ENCODE peak calls at places on chromosome 9, in seven cellular contexts. One of them, this sample, is unnamed.
A peak's percentile ranks its signal among the peaks of the same experiment; 100 is the strongest.

GRCh38 chr9:69376651-69377050 is 51.6 kb downstream of the ENTREP1 start:
- DNase-seq in endodermal cell: no peak
- DNase-seq in adipocyte: peak; percentile 90
- DNase-seq in astrocyte: peak; percentile 94
- DNase-seq in upper lobe of right lung: no peak
- DNase-seq in left ventricle myocardium inferior: no peak
- DNase-seq in right atrium auricular region: peak; percentile 68
- DNase-seq in this sample: no peak

GRCh38 chr9:110049699-110050450 is 158.1 kb downstream of the C9orf152 start:
- DNase-seq in endodermal cell: peak; percentile 81
- DNase-seq in adipocyte: peak; percentile 65
- DNase-seq in astrocyte: no peak
- DNase-seq in upper lobe of right lung: peak; percentile 69
- DNase-seq in left ventricle myocardium inferior: peak; percentile 44
- DNase-seq in right atrium auricular region: no peak
- DNase-seq in this sample: peak; percentile 0

GRCh38 chr9:122498883-122499288 is 11.7 kb upstream of the OR1J2 start:
- DNase-seq in endodermal cell: peak; percentile 79
- DNase-seq in adipocyte: peak; percentile 50
- DNase-seq in astrocyte: peak; percentile 8
- DNase-seq in upper lobe of right lung: no peak
- DNase-seq in left ventricle myocardium inferior: no peak
- DNase-seq in right atrium auricular region: no peak
- DNase-seq in this sample: peak; percentile 26

GRCh38 chr9:122936883-122937282 is 3.9 kb upstream of the RABGAP1 start:
- DNase-seq in endodermal cell: no peak
- DNase-seq in adipocyte: no peak
- DNase-seq in astrocyte: no peak
- DNase-seq in upper lobe of right lung: no peak
- DNase-seq in left ventricle myocardium inferior: no peak
- DNase-seq in right atrium auricular region: no peak
- DNase-seq in this sample: no peak

GRCh38 chr9:130731355-130731754 is 37.8 kb downstream of the EXOSC2 start:
- DNase-seq in endodermal cell: no peak
- DNase-seq in adipocyte: no peak
- DNase-seq in astrocyte: no peak
- DNase-seq in upper lobe of right lung: no peak
- DNase-seq in left ventricle myocardium inferior: no peak
- DNase-seq in right atrium auricular region: no peak
- DNase-seq in this sample: no peak

GRCh38 chr9:113956901-113957777 is 81.0 kb downstream of the ZNF618 start:
- DNase-seq in endodermal cell: peak; percentile 47
- DNase-seq in adipocyte: peak; percentile 34
- DNase-seq in astrocyte: peak; percentile 30
- DNase-seq in upper lobe of right lung: no peak
- DNase-seq in left ventricle myocardium inferior: no peak
- DNase-seq in right atrium auricular region: no peak
- DNase-seq in this sample: no peak

GRCh38 chr9:79611091-79611614 is 39.4 kb downstream of the TLE4 start:
- DNase-seq in endodermal cell: no peak
- DNase-seq in adipocyte: peak; percentile 77
- DNase-seq in astrocyte: peak; percentile 99
- DNase-seq in upper lobe of right lung: no peak
- DNase-seq in left ventricle myocardium inferior: no peak
- DNase-seq in right atrium auricular region: no peak
- DNase-seq in this sample: no peak

GRCh38 chr9:120377268-120378150 is 202.5 kb downstream of the CDK5RAP2 start:
- DNase-seq in endodermal cell: no peak
- DNase-seq in adipocyte: no peak
- DNase-seq in astrocyte: peak; percentile 24
- DNase-seq in upper lobe of right lung: no peak
- DNase-seq in left ventricle myocardium inferior: no peak
- DNase-seq in right atrium auricular region: no peak
- DNase-seq in this sample: no peak

GRCh38 chr9:131348631-131349521 is 45.0 kb upstream of the PRRC2B start:
- DNase-seq in endodermal cell: peak; percentile 67
- DNase-seq in adipocyte: no peak
- DNase-seq in astrocyte: no peak
- DNase-seq in upper lobe of right lung: peak; percentile 44
- DNase-seq in left ventricle myocardium inferior: no peak
- DNase-seq in right atrium auricular region: no peak
- DNase-seq in this sample: no peak

GRCh38 chr9:112971415-112971814 is 40.6 kb downstream of the ZNF883 start:
- DNase-seq in endodermal cell: peak; percentile 78
- DNase-seq in adipocyte: no peak
- DNase-seq in astrocyte: no peak
- DNase-seq in upper lobe of right lung: no peak
- DNase-seq in left ventricle myocardium inferior: no peak
- DNase-seq in right atrium auricular region: no peak
- DNase-seq in this sample: no peak

GRCh38 chr9:99124534-99124933 is 19.6 kb downstream of the TGFBR1 start:
- DNase-seq in endodermal cell: no peak
- DNase-seq in adipocyte: no peak
- DNase-seq in astrocyte: no peak
- DNase-seq in upper lobe of right lung: no peak
- DNase-seq in left ventricle myocardium inferior: no peak
- DNase-seq in right atrium auricular region: no peak
- DNase-seq in this sample: no peak

GRCh38 chr9:30774326-30774725 is 1610.1 kb upstream of the ACO1 start:
- DNase-seq in endodermal cell: peak; percentile 93
- DNase-seq in adipocyte: no peak
- DNase-seq in astrocyte: no peak
- DNase-seq in upper lobe of right lung: no peak
- DNase-seq in left ventricle myocardium inferior: no peak
- DNase-seq in right atrium auricular region: no peak
- DNase-seq in this sample: no peak

GRCh38 chr9:128912270-128912853 is 8.4 kb upstream of the PHYHD1 start:
- DNase-seq in endodermal cell: peak; percentile 89
- DNase-seq in adipocyte: peak; percentile 67
- DNase-seq in astrocyte: peak; percentile 97
- DNase-seq in upper lobe of right lung: peak; percentile 76
- DNase-seq in left ventricle myocardium inferior: no peak
- DNase-seq in right atrium auricular region: no peak
- DNase-seq in this sample: no peak

GRCh38 chr9:33350310-33350709 is 52.1 kb downstream of the AQP7 start:
- DNase-seq in endodermal cell: no peak
- DNase-seq in adipocyte: peak; percentile 92
- DNase-seq in astrocyte: peak; percentile 55
- DNase-seq in upper lobe of right lung: no peak
- DNase-seq in left ventricle myocardium inferior: no peak
- DNase-seq in right atrium auricular region: no peak
- DNase-seq in this sample: no peak

GRCh38 chr9:68562456-68562855 is 21.8 kb upstream of the TMEM252 start:
- DNase-seq in endodermal cell: peak; percentile 58
- DNase-seq in adipocyte: no peak
- DNase-seq in astrocyte: no peak
- DNase-seq in upper lobe of right lung: no peak
- DNase-seq in left ventricle myocardium inferior: no peak
- DNase-seq in right atrium auricular region: no peak
- DNase-seq in this sample: no peak

GRCh38 chr9:125511780-125512179 is 195.2 kb downstream of the MAPKAP1 start:
- DNase-seq in endodermal cell: no peak
- DNase-seq in adipocyte: no peak
- DNase-seq in astrocyte: no peak
- DNase-seq in upper lobe of right lung: no peak
- DNase-seq in left ventricle myocardium inferior: no peak
- DNase-seq in right atrium auricular region: no peak
- DNase-seq in this sample: no peak

GRCh38 chr9:79189511-79189924 is 382.2 kb upstream of the TLE4 start:
- DNase-seq in endodermal cell: no peak
- DNase-seq in adipocyte: no peak
- DNase-seq in astrocyte: peak; percentile 99
- DNase-seq in upper lobe of right lung: no peak
- DNase-seq in left ventricle myocardium inferior: no peak
- DNase-seq in right atrium auricular region: no peak
- DNase-seq in this sample: no peak

GRCh38 chr9:125683486-125683885 is 23.5 kb downstream of the MAPKAP1 start:
- DNase-seq in endodermal cell: no peak
- DNase-seq in adipocyte: peak; percentile 44
- DNase-seq in astrocyte: peak; percentile 84
- DNase-seq in upper lobe of right lung: no peak
- DNase-seq in left ventricle myocardium inferior: no peak
- DNase-seq in right atrium auricular region: no peak
- DNase-seq in this sample: no peak

GRCh38 chr9:132351404-132352050 is 3.3 kb downstream of the SETX start:
- DNase-seq in endodermal cell: peak; percentile 2
- DNase-seq in adipocyte: peak; percentile 21
- DNase-seq in astrocyte: no peak
- DNase-seq in upper lobe of right lung: no peak
- DNase-seq in left ventricle myocardium inferior: no peak
- DNase-seq in right atrium auricular region: no peak
- DNase-seq in this sample: no peak

GRCh38 chr9:132346177-132346576 is 8.6 kb downstream of the SETX start:
- DNase-seq in endodermal cell: no peak
- DNase-seq in adipocyte: no peak
- DNase-seq in astrocyte: no peak
- DNase-seq in upper lobe of right lung: no peak
- DNase-seq in left ventricle myocardium inferior: no peak
- DNase-seq in right atrium auricular region: no peak
- DNase-seq in this sample: no peak

GRCh38 chr9:132354645-132355355 is at the start of gene SETX:
- DNase-seq in endodermal cell: peak; percentile 99
- DNase-seq in adipocyte: peak; percentile 99
- DNase-seq in astrocyte: peak; percentile 85
- DNase-seq in upper lobe of right lung: peak; percentile 99
- DNase-seq in left ventricle myocardium inferior: peak; percentile 98
- DNase-seq in right atrium auricular region: peak; percentile 96
- DNase-seq in this sample: peak; percentile 89

GRCh38 chr9:132348676-132349075 is 6.1 kb downstream of the SETX start:
- DNase-seq in endodermal cell: peak; percentile 6
- DNase-seq in adipocyte: no peak
- DNase-seq in astrocyte: no peak
- DNase-seq in upper lobe of right lung: no peak
- DNase-seq in left ventricle myocardium inferior: no peak
- DNase-seq in right atrium auricular region: no peak
- DNase-seq in this sample: no peak

GRCh38 chr9:132350861-132351315 is 3.9 kb downstream of the SETX start:
- DNase-seq in endodermal cell: peak; percentile 1
- DNase-seq in adipocyte: peak; percentile 16
- DNase-seq in astrocyte: no peak
- DNase-seq in upper lobe of right lung: no peak
- DNase-seq in left ventricle myocardium inferior: no peak
- DNase-seq in right atrium auricular region: no peak
- DNase-seq in this sample: peak; percentile 67
- H3K36me3 ChIP-seq in endodermal cell: peaks cover 71% of the 10 kb centered on the region
- H3K36me3 ChIP-seq in adipocyte: peaks cover 67% of the 10 kb centered on the region
- H3K36me3 ChIP-seq in astrocyte: peaks cover 44% of the 10 kb centered on the region
- H3K36me3 ChIP-seq in upper lobe of right lung: peaks cover 75% of the 10 kb centered on the region
- H3K36me3 ChIP-seq in left ventricle myocardium inferior: peaks cover 73% of the 10 kb centered on the region
- H3K36me3 ChIP-seq in right atrium auricular region: peaks cover 68% of the 10 kb centered on the region
- H3K36me3 ChIP-seq in this sample: peaks cover 44% of the 10 kb centered on the region

DNA sequence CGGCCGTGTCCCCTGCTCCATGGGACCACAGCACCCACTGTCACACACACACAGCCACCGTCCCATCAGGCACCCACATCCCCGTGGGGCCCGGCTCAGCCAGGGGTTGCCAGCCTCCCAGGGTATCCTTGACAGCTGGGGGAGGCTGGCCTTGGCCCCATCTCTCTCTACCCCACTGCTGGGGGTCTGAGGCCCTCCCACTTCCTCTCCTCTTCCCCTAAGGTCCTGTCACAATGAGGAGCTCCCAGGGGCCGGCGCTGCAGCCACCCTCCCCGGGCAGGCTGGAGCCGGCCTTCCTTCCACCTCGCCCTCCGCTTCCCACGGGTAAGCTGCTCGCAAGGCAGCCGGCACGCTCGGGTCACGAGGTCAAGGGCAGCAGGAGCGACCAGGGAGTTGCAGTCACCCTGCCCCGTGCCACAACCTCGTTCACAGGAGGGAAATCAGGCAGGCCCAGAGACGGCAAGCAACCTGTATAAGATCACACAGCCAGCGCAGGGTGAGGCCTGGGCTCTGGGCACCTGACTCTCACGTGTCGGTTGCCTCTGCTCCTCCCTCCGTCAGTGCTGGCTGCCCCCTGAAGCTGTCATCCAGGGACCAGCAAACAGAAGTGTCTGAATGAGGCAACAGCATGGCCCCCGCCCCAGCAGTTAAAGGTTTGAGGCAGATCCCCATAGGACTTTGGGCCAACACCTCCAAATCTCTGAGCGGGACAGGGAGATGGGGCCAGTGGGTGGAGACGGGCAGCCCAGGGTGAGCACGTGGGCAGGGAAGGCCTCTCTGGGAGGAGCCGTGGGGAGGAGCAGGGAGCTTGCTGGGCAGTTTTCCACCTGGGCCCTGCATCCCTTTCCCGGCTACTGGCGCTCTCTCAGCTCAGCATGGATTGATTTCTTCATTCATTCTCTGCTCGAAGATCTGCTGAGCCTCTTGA is 38.8 kb upstream of the NOTCH1 start:
- DNase-seq in endodermal cell: no peak
- DNase-seq in adipocyte: no peak
- DNase-seq in astrocyte: no peak
- DNase-seq in upper lobe of right lung: no peak
- DNase-seq in left ventricle myocardium inferior: no peak
- DNase-seq in right atrium auricular region: no peak
- DNase-seq in this sample: no peak
- H3K4me1 ChIP-seq in endodermal cell: peaks cover 7% of the 10 kb centered on the region
- H3K4me1 ChIP-seq in adipocyte: peaks cover 5% of the 10 kb centered on the region
- H3K4me1 ChIP-seq in astrocyte: peaks cover 17% of the 10 kb centered on the region
- H3K4me1 ChIP-seq in upper lobe of right lung: peaks cover 28% of the 10 kb centered on the region
- H3K4me1 ChIP-seq in left ventricle myocardium inferior: peaks cover 65% of the 10 kb centered on the region
- H3K4me1 ChIP-seq in right atrium auricular region: peaks cover 51% of the 10 kb centered on the region
- H3K4me1 ChIP-seq in this sample: peaks cover 12% of the 10 kb centered on the region

DNA sequence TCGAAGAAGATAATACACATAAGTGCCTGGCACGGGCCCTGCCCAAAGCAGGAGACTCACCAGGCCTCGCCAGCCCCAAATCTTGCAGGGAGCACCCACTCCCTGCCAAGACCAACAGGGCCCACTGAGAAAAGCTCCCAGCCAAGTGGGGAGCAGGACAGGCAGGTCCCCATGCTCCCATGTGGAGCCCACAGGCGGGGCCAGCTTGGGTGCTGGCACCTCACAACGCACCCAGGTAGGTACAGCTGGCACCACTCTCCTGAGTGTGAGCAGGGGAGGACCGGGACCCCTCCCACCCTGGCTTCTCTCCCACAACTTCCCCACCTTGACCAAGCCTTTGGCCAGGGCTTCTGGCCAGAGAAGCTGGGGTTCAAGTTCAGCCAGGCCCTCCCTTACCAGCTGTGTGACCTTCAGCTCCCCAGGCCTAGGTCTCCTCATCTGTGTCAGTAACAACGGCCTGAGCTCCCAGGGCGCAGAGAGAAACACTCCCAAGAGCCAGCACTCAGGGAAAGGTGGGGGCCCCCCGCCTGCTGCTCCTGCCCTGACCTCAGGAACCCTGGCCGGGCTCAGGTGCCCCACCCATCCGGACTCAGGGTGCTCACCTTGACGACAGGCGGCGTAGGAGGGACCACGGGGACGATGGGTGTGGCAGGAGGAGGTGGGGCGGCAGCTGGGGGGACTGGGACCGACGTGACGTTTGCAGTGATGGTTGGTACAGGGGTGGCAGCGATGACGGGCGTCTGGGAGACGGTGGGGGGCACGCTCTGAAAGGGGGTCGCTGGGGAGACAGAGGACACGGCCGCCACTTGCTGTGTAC is 17.8 kb downstream of the BRD3 start:
- DNase-seq in endodermal cell: no peak
- DNase-seq in adipocyte: no peak
- DNase-seq in astrocyte: no peak
- DNase-seq in upper lobe of right lung: no peak
- DNase-seq in left ventricle myocardium inferior: no peak
- DNase-seq in right atrium auricular region: no peak
- DNase-seq in this sample: no peak
- H3K36me3 ChIP-seq in endodermal cell: peaks cover 44% of the 10 kb centered on the region
- H3K36me3 ChIP-seq in adipocyte: peaks cover 70% of the 10 kb centered on the region
- H3K36me3 ChIP-seq in astrocyte: peaks cover 5% of the 10 kb centered on the region
- H3K36me3 ChIP-seq in upper lobe of right lung: peaks cover 81% of the 10 kb centered on the region
- H3K36me3 ChIP-seq in left ventricle myocardium inferior: peaks cover 83% of the 10 kb centered on the region
- H3K36me3 ChIP-seq in right atrium auricular region: peaks cover 81% of the 10 kb centered on the region
- H3K36me3 ChIP-seq in this sample: peaks cover 44% of the 10 kb centered on the region

GRCh38 chr9:100352201-100352726 is 478 bp downstream of the TEX10 start:
- DNase-seq in endodermal cell: peak; percentile 77
- DNase-seq in adipocyte: peak; percentile 61
- DNase-seq in astrocyte: peak; percentile 6
- DNase-seq in upper lobe of right lung: peak; percentile 73
- DNase-seq in left ventricle myocardium inferior: peak; percentile 20
- DNase-seq in right atrium auricular region: no peak
- DNase-seq in this sample: no peak
- H3K4me1 ChIP-seq in endodermal cell: no peaks in the 10 kb centered on the region
- H3K4me1 ChIP-seq in adipocyte: peaks cover 25% of the 10 kb centered on the region
- H3K4me1 ChIP-seq in astrocyte: peaks cover 13% of the 10 kb centered on the region
- H3K4me1 ChIP-seq in upper lobe of right lung: peaks cover 12% of the 10 kb centered on the region
- H3K4me1 ChIP-seq in left ventricle myocardium inferior: peaks cover 39% of the 10 kb centered on the region
- H3K4me1 ChIP-seq in right atrium auricular region: peaks cover 14% of the 10 kb centered on the region
- H3K4me1 ChIP-seq in this sample: peaks cover 38% of the 10 kb centered on the region